ENCODE peak calls at places on chromosomes 11 and 22, in ten cellular contexts. D is IMR-90; E is lower lobe of right lung; K is BE2C; V is astrocyte; L is CD8-positive, alpha-beta T cell; O is esophagus squamous epithelium; B is ovary; X is aorta; A is keratinocyte. G is an unnamed sample. For H3K36me3, the result is how much of the 10 kb centered on the place peaks cover.

GRCh38 chr11:76823481-76824028 is 37.2 kb upstream of the ACER3 start:
- DNase-seq in B (no peak), L (no peak), V (peak), E (no peak), O (no peak), D (peak), K (peak), A (peak), X (no peak), G (no peak)

GRCh38 chr11:59207988-59208432 is 4.7 kb downstream of the MPEG1 start:
- DNase-seq in V (peak), A (no peak), E (no peak), K (no peak), B (peak), O (no peak), L (peak), D (peak), X (no peak), G (no peak)

GRCh38 chr22:41447435-41448188 is 1.0 kb upstream of the TOB2 start:
- DNase-seq in L (peak), X (peak), D (peak), B (peak), A (no peak), K (peak), O (no peak), V (peak), E (peak), G (no peak)

GRCh38 chr11:113376156-113376555 is 11.4 kb upstream of the ANKK1 start:
- DNase-seq in L (no peak), D (peak), A (no peak), X (no peak), V (peak), B (no peak), K (no peak), O (no peak), E (no peak), G (no peak)

GRCh38 chr11:783581-784015 is 6.3 kb downstream of the CEND1 start:
- DNase-seq in B (peak), E (peak), X (peak), L (no peak), D (peak), K (peak), A (peak), V (peak), O (no peak), G (peak)

GRCh38 chr11:94563176-94563847 is 3.9 kb upstream of the PIWIL4 start:
- DNase-seq in X (no peak), A (no peak), B (no peak), L (no peak), D (peak), O (no peak), E (no peak), V (peak), K (no peak), G (no peak)

GRCh38 chr11:46916669-46917108 is 1.7 kb downstream of the LRP4 start:
- DNase-seq in B (peak), X (peak), D (peak), K (peak), V (peak), L (no peak), A (no peak), E (no peak), O (no peak), G (no peak)

GRCh38 chr11:92123540-92123939 is 101.1 kb upstream of the FAT3 start:
- DNase-seq in E (no peak), B (no peak), V (peak), X (no peak), D (peak), A (no peak), K (no peak), O (no peak), L (no peak), G (no peak)

GRCh38 chr11:112965601-112966125 is 4.4 kb downstream of the NCAM1 start:
- DNase-seq in D (no peak), E (no peak), K (no peak), V (no peak), L (no peak), O (no peak), A (no peak), B (no peak), X (no peak), G (no peak)

GRCh38 chr22:20495861-20496681 is 476 bp upstream of the KLHL22 start:
- DNase-seq in E (peak), K (peak), L (peak), B (peak), D (peak), A (no peak), V (peak), O (peak), X (peak), G (peak)

GRCh38 chr11:82722236-82722635 is 11.4 kb downstream of the FAM181B start:
- DNase-seq in L (no peak), X (no peak), O (no peak), V (no peak), D (no peak), K (no peak), E (no peak), A (no peak), B (no peak), G (no peak)

GRCh38 chr11:109939176-109939810 is 153.9 kb upstream of the ZC3H12C start:
- DNase-seq in B (no peak), L (no peak), E (no peak), O (no peak), D (peak), X (no peak), A (peak), V (peak), K (peak), G (peak)

GRCh38 chr22:23874871-23875270 is 17.2 kb downstream of the SLC2A11 start:
- DNase-seq in X (no peak), E (no peak), L (no peak), K (no peak), O (no peak), A (no peak), B (no peak), D (no peak), V (no peak), G (no peak)

GRCh38 chr22:42920101-42920820 is 63.2 kb upstream of the ARFGAP3 start:
- DNase-seq in B (no peak), L (no peak), K (no peak), X (peak), E (peak), A (no peak), V (peak), O (no peak), D (peak), G (no peak)

GRCh38 chr22:46563381-46564083 is 26.1 kb upstream of the CELSR1 start:
- DNase-seq in K (peak), B (peak), L (peak), V (no peak), A (no peak), D (peak), X (peak), E (peak), O (no peak), G (no peak)

GRCh38 chr11:57647960-57648776 is 1.5 kb downstream of the YPEL4 start:
- DNase-seq in X (no peak), O (no peak), A (no peak), B (no peak), E (peak), K (no peak), D (no peak), V (no peak), L (no peak), G (no peak)

GRCh38 chr11:92296138-92296515 is 71.5 kb downstream of the FAT3 start:
- DNase-seq in D (peak), E (no peak), X (no peak), B (no peak), A (no peak), K (no peak), L (no peak), V (peak), O (no peak), G (no peak)

GRCh38 chr22:41780714-41781507 is 19.6 kb upstream of the CCDC134 start:
- DNase-seq in L (peak), A (no peak), B (peak), O (peak), E (peak), V (peak), K (no peak), X (peak), D (peak), G (no peak)

GRCh38 chr11:4074266-4074665 is 20.3 kb upstream of the RRM1 start:
- DNase-seq in L (no peak), E (no peak), V (peak), D (no peak), A (no peak), X (no peak), O (no peak), B (no peak), K (no peak), G (no peak)

GRCh38 chr22:32579533-32580220 is 105.1 kb downstream of the FBXO7 start:
- DNase-seq in V (peak), B (no peak), O (no peak), X (no peak), A (no peak), E (peak), L (no peak), D (peak), K (no peak), G (no peak)

GRCh38 chr11:31874631-31875191 is 63.6 kb upstream of the PAX6 start:
- DNase-seq in A (no peak), E (no peak), V (no peak), X (no peak), O (no peak), L (no peak), K (no peak), B (no peak), D (no peak), G (no peak)

GRCh38 chr11:113507341-113507740 is 32.1 kb upstream of the DRD2 start:
- DNase-seq in X (no peak), B (no peak), K (no peak), O (no peak), L (no peak), D (no peak), V (no peak), A (no peak), E (no peak), G (no peak)

GRCh38 chr11:40877256-40877655 is 582.2 kb downstream of the LRRC4C start:
- DNase-seq in K (no peak), L (no peak), D (no peak), O (no peak), X (no peak), E (no peak), B (no peak), A (no peak), V (peak), G (no peak)

GRCh38 chr11:3052109-3052479 is 5.1 kb downstream of the CARS1 start:
- DNase-seq in V (no peak), K (peak), E (no peak), A (no peak), B (no peak), L (no peak), O (no peak), D (no peak), X (peak), G (no peak)

GRCh38 chr22:23763579-23764331 is 965 bp downstream of the C22orf15 start:
- DNase-seq in K (peak), D (no peak), A (no peak), O (no peak), V (no peak), B (no peak), E (peak), X (peak), L (peak), G (no peak)

GRCh38 chr11:85886089-85887056 is 31.2 kb downstream of the CCDC83 start:
- DNase-seq in L (no peak), D (peak), E (no peak), O (no peak), K (no peak), V (peak), X (no peak), A (no peak), B (no peak), G (no peak)

GRCh38 chr11:36265793-36266628 is 23.2 kb downstream of the COMMD9 start:
- DNase-seq in B (peak), O (no peak), L (peak), V (peak), A (no peak), D (peak), E (peak), K (peak), X (peak), G (peak)

GRCh38 chr11:13261600-13262061 is 16.0 kb upstream of the BMAL1 start:
- DNase-seq in A (peak), L (no peak), V (peak), X (no peak), D (peak), O (no peak), B (peak), E (no peak), K (no peak), G (no peak)

DNA sequence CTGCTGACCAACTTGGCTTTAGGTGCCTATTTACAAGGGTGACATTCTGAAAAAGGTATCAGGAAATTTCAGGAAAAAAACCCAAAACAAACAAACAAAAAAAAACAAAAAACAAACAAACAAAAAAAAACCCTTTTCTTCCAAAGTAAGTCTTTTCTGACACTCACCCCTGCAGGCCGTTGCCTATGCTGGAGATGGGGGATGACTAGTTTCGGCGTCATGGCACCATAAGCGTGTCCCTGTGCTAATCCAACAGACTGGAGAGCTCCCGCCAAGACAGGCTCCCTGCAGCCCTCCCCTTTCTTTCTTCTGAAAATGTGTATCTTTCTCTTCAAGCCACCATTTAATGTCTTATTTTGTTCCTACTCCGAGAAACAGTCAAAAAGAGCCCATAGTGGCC is 13.7 kb downstream of the VSIG10L2 start:
- DNase-seq in V (no peak), B (no peak), L (no peak), O (no peak), E (no peak), D (no peak), A (no peak), X (no peak), K (no peak), G (no peak)
- H3K36me3 ChIP-seq in V (under half), B (under half), L (under half), O (under half), E (under half), D (under half), A (under half), X (under half), K (half or more), G (under half)

GRCh38 chr22:26470807-26471206 is 12.8 kb downstream of the HPS4 start:
- DNase-seq in V (no peak), L (no peak), B (no peak), E (no peak), D (no peak), A (no peak), K (no peak), X (no peak), O (no peak), G (no peak)
- H3K36me3 ChIP-seq in V (under half), L (half or more), B (under half), E (half or more), D (under half), A (half or more), K (under half), X (under half), O (half or more), G (under half)

DNA sequence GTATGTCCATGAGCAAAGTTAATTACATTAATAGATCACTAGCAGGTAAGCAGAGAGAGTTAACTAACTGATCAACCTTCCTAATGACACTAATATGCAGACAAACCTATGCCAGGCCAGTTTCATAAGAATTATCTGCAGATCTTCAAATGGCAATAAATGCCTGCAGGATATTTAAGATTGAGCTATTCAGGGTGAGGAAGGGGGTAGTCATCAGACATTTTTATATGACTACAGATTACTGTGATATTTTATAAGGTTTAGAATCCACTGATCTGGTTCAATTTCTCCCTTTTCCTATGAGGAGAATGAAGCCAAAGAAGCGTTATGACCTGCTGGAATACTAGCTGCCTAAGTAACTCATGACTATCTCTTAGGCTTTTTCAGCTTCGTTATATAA is 30.2 kb downstream of the CARD18 start:
- DNase-seq in L (no peak), E (no peak), V (no peak), X (no peak), D (no peak), A (no peak), O (no peak), K (no peak), B (no peak), G (no peak)
- H3K36me3 ChIP-seq in L (under half), E (under half), V (under half), X (under half), D (under half), A (under half), O (under half), K (under half), B (under half), G (under half)

GRCh38 chr11:10529279-10529678 is 11.7 kb downstream of the RNF141 start:
- DNase-seq in X (no peak), L (no peak), B (no peak), A (no peak), K (no peak), O (no peak), V (peak), E (no peak), D (peak), G (no peak)
- H3K36me3 ChIP-seq in X (under half), L (under half), B (under half), A (under half), K (under half), O (half or more), V (under half), E (half or more), D (under half), G (under half)

GRCh38 chr11:11966826-11967668 is 41.4 kb downstream of the DKK3 start:
- DNase-seq in O (no peak), L (peak), X (peak), K (peak), E (peak), V (no peak), D (peak), A (no peak), B (peak), G (peak)

GRCh38 chr11:11965192-11965591 is 43.2 kb downstream of the DKK3 start:
- DNase-seq in D (no peak), B (no peak), A (no peak), L (no peak), X (peak), K (no peak), V (no peak), E (no peak), O (no peak), G (no peak)

GRCh38 chr11:11965656-11966353 is 42.6 kb downstream of the DKK3 start:
- DNase-seq in E (no peak), X (no peak), A (no peak), L (no peak), B (no peak), O (no peak), V (no peak), D (no peak), K (no peak), G (no peak)

GRCh38 chr11:11967669-11968510 is 40.5 kb downstream of the DKK3 start:
- DNase-seq in A (no peak), B (no peak), L (no peak), E (no peak), D (no peak), O (no peak), K (no peak), V (no peak), X (no peak), G (no peak)

DNA sequence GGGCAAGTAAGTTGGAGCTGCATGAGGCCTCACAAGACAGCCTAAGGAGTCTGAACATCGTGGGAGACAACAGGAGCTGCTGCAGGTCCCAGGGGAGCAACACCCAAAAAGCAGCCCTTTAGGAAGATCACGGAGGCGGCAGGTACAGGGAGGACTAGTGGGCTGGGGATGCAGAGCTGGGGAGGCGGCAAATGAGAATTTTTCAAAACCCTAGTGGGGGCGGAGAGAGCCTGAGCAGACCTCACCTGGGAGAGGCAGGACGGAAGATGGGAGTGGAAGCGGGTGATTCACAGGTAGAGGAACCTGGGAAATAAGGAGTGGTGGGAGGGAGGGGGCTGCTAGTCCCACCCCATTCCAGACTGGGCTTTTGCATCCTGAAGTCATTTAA is 42.1 kb downstream of the DKK3 start:
- DNase-seq in B (no peak), E (no peak), V (no peak), K (no peak), D (no peak), A (no peak), X (no peak), O (no peak), L (no peak), G (no peak)
- H3K36me3 ChIP-seq in B (under half), E (under half), V (under half), K (under half), D (half or more), A (under half), X (under half), O (under half), L (under half), G (under half)

GRCh38 chr11:16813141-16813540 is 74.7 kb downstream of the C11orf58 start:
- DNase-seq in L (no peak), A (no peak), V (no peak), B (no peak), D (no peak), X (no peak), K (no peak), O (no peak), E (no peak), G (no peak)
- H3K36me3 ChIP-seq in L (under half), A (under half), V (under half), B (under half), D (under half), X (under half), K (under half), O (half or more), E (under half), G (under half)

DNA sequence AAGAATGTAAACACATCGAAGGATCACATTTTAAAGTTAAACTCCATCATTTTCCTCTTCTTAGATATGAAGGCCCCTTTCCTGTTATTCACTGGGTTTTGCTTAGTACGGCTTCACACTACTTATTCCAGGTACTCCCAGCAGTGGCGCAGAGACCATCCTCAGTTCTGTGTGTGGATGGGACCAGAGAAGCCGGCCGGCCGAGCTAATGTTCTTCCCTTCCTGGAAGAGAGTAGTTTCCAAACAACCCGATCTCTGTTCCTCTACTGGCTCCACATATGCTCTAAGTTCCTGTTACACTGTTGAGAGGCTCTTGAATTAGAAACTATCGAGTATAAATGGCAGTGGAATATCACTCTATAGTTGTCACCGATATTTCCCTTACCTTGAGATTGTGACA is 684 bp upstream of the NFRKB start:
- DNase-seq in V (no peak), E (peak), K (no peak), O (no peak), A (no peak), L (no peak), X (no peak), B (no peak), D (no peak), G (no peak)
- H3K36me3 ChIP-seq in V (under half), E (under half), K (under half), O (under half), A (under half), L (under half), X (under half), B (under half), D (under half), G (under half)